ENCODE peak calls at places on chromosomes 13 and 19, in four cellular contexts. Y is MM.1S, F is heart right ventricle, J is breast epithelium. Z is an unnamed sample. For H3K4me1, the result is how much of the 10 kb centered on the place peaks cover.

GRCh38 chr13:83190020-83190419 is 692.3 kb downstream of the SLITRK1 start:
- DNase-seq in Y (no peak), F (no peak), J (no peak), Z (no peak)

GRCh38 chr19:46620716-46621115 is 4.2 kb downstream of the PTGIR start:
- DNase-seq in Y (no peak), F (no peak), J (no peak), Z (no peak)

GRCh38 chr19:4267101-4267900 is 11.8 kb upstream of the SHD start:
- DNase-seq in Y (peak), F (peak), J (no peak), Z (no peak)

GRCh38 chr19:37941820-37942515 is 35.0 kb downstream of the SIPA1L3 start:
- DNase-seq in Y (no peak), F (no peak), J (no peak), Z (no peak)

GRCh38 chr13:105996391-105997028 is 539.0 kb downstream of the EFNB2 start:
- DNase-seq in Y (no peak), F (no peak), J (no peak), Z (no peak)

GRCh38 chr13:73718248-73718647 is 416.0 kb downstream of the KLF12 start:
- DNase-seq in Y (no peak), F (no peak), J (no peak), Z (no peak)

GRCh38 chr13:102784501-102784900 is 10.9 kb upstream of the TEX30 start:
- DNase-seq in Y (no peak), F (no peak), J (no peak), Z (no peak)

GRCh38 chr13:64758520-64758919 is 2471.6 kb downstream of the PCDH9 start:
- DNase-seq in Y (no peak), F (no peak), J (no peak), Z (no peak)

GRCh38 chr19:39409886-39410619 is 2.4 kb upstream of the PLEKHG2 start:
- DNase-seq in Y (peak), F (peak), J (no peak), Z (no peak)

GRCh38 chr19:5024282-5024681 is 55.4 kb downstream of the KDM4B start:
- DNase-seq in Y (no peak), F (no peak), J (no peak), Z (no peak)

GRCh38 chr19:54674021-54674617 is 11.3 kb downstream of the LILRB4 start:
- DNase-seq in Y (peak), F (no peak), J (no peak), Z (no peak)

GRCh38 chr13:24727731-24728601 is 36.0 kb upstream of the RNF17 start:
- DNase-seq in Y (peak), F (no peak), J (no peak), Z (no peak)

GRCh38 chr19:45764487-45764886 is 4.6 kb downstream of the SIX5 start:
- DNase-seq in Y (no peak), F (no peak), J (no peak), Z (no peak)

GRCh38 chr19:30112666-30113065 is 170.6 kb downstream of the URI1 start:
- DNase-seq in Y (no peak), F (no peak), J (no peak), Z (no peak)

GRCh38 chr13:98436379-98436909 is 140.5 kb downstream of the STK24 start:
- DNase-seq in Y (no peak), F (no peak), J (no peak), Z (no peak)

GRCh38 chr19:3179739-3180293 is 1.2 kb downstream of the S1PR4 start:
- DNase-seq in Y (no peak), F (no peak), J (no peak), Z (no peak)

GRCh38 chr19:35689836-35690235 is 14.5 kb upstream of the ZBTB32 start:
- DNase-seq in Y (no peak), F (no peak), J (no peak), Z (no peak)

GRCh38 chr13:28423010-28423409 is 71.9 kb downstream of the FLT1 start:
- DNase-seq in Y (no peak), F (peak), J (no peak), Z (no peak)

GRCh38 chr19:13484141-13484540 is 22.1 kb downstream of the CACNA1A start:
- DNase-seq in Y (no peak), F (no peak), J (no peak), Z (no peak)

GRCh38 chr19:33469171-33470039 is 52.2 kb downstream of the PEPD start:
- DNase-seq in Y (no peak), F (no peak), J (peak), Z (no peak)

GRCh38 chr19:23437901-23438300 is 42.6 kb upstream of the ZNF91 start:
- DNase-seq in Y (peak), F (no peak), J (no peak), Z (no peak)

GRCh38 chr19:23440207-23440606 is 44.9 kb upstream of the ZNF91 start:
- DNase-seq in Y (no peak), F (no peak), J (no peak), Z (no peak)

GRCh38 chr19:23436318-23436717 is 41.0 kb upstream of the ZNF91 start:
- DNase-seq in Y (peak), F (no peak), J (no peak), Z (no peak)

GRCh38 chr19:23439623-23440022 is 44.4 kb upstream of the ZNF91 start:
- DNase-seq in Y (no peak), F (no peak), J (no peak), Z (no peak)

DNA sequence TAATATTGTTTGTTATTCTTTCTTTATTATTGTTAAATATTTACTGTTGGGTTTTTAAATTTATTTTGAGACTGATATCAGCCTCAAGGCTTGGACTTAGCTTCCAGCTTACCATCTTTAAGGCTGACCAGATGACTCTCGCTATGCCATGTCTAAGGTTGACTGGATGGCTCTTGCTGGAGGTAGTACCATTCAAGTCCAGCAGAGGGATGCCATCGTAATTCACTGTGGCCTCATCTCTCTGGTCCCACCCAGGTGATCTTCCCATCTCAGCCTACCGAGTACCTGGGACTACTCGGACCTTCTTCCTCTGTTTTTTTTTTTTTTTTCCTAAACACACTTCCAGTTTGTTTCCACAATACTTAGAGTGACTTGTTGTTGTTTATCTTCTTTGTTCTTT is 41.7 kb upstream of the ZNF91 start:
- DNase-seq in Y (peak), F (no peak), J (no peak), Z (no peak)
- H3K4me1 ChIP-seq in Y (under half), F (under half), J (under half), Z (under half)

DNA sequence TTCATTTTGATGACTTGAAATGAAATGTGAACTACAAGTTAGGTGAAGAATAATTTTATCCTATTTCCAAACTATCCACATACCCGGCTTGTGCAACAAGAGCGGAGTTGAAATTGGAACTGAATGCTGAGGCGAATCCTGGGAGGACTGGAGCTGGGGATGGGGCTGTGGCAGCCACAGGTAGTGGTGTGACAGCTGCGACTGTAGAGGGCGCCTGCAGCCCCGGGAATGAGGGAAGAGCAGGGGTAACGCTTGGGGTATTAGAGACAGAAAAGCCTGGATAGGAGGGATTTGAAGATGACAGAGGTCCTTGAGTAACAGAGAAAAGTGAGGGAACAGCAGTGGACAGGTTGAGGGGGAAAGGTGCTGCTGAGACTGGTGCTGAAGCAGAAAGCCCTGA is 22.0 kb upstream of the STOML3 start:
- DNase-seq in Y (no peak), F (no peak), J (no peak), Z (no peak)
- TF ChIP-seq CTCF in Y (no peak), F (no peak), J (no peak), Z (no peak)

GRCh38 chr19:44752816-44753618 is 4.5 kb downstream of the BCL3 start:
- DNase-seq in Y (peak), F (peak), J (peak), Z (peak)
- H3K4me1 ChIP-seq in Y (under half), F (half or more), J (under half), Z (under half)

GRCh38 chr13:51370811-51371210 is 31.3 kb downstream of the SERPINE3 start:
- DNase-seq in Y (no peak), F (no peak), J (no peak), Z (no peak)
- TF ChIP-seq CTCF in Y (no peak), F (no peak), J (no peak), Z (no peak)

GRCh38 chr13:44715287-44716224 is 139.4 kb upstream of the TSC22D1 start:
- DNase-seq in Y (no peak), F (no peak), J (no peak), Z (no peak)
- H3K4me1 ChIP-seq in Y (under half), F (under half), J (under half), Z (under half)

GRCh38 chr13:110953416-110953815 is 38.5 kb upstream of the ANKRD10 start:
- DNase-seq in Y (no peak), F (no peak), J (no peak), Z (no peak)

GRCh38 chr13:110960219-110960618 is 45.4 kb upstream of the ANKRD10 start:
- DNase-seq in Y (no peak), F (no peak), J (no peak), Z (no peak)

GRCh38 chr13:110957931-110958330 is 43.1 kb upstream of the ANKRD10 start:
- DNase-seq in Y (no peak), F (no peak), J (no peak), Z (no peak)

GRCh38 chr13:110953833-110954532 is 39.1 kb upstream of the ANKRD10 start:
- DNase-seq in Y (no peak), F (no peak), J (no peak), Z (no peak)

GRCh38 chr13:110957181-110957884 is 42.5 kb upstream of the ANKRD10 start:
- DNase-seq in Y (no peak), F (no peak), J (no peak), Z (no peak)
- TF ChIP-seq CTCF in Y (no peak), F (peak), J (no peak), Z (no peak)

GRCh38 chr19:40755248-40755624 is 4.2 kb downstream of the SNRPA start:
- DNase-seq in Y (no peak), F (no peak), J (no peak), Z (no peak)
- H3K4me1 ChIP-seq in Y (under half), F (under half), J (under half), Z (under half)

DNA sequence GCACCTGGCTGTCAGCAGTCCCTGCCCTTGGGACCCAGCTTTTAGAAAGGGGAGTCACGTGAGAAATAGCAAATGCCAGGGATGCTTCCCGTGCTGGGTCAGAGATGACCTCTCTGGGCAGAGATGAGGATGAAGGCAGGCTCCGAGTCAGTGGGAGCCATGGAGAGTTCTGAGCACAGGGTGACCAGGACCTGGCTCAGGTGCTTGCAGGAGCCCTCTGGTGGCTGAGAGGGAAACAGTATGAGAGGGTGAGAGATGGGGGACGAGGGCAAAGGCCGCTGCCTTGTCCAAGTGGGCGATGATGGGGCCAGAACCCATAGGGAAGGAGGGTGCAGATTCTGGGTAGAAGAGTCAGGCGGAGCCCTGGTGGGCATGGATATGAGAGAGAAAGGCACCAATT is 15.8 kb downstream of the TMED1 start:
- DNase-seq in Y (no peak), F (no peak), J (no peak), Z (no peak)
- TF ChIP-seq CTCF in Y (peak), F (peak), J (no peak), Z (no peak)

GRCh38 chr13:113792821-113793717 is 34.0 kb downstream of the TMEM255B start:
- DNase-seq in Y (no peak), F (no peak), J (peak), Z (peak)
- H3K4me1 ChIP-seq in Y (under half), F (under half), J (under half), Z (under half)

GRCh38 chr13:33017410-33017929 is 1.2 kb downstream of the KL start:
- DNase-seq in Y (peak), F (peak), J (no peak), Z (no peak)
- TF ChIP-seq CTCF in Y (peak), F (peak), J (peak), Z (no peak)

Z was measured in RWPE2.